ENCODE peak calls at places on chromosome 7, in ten cellular contexts. One of them, this sample, is unnamed.

GRCh38 chr7:108299251-108300014 is 156.8 kb downstream of the NRCAM start:
- DNase-seq in sigmoid colon: no peak
- DNase-seq in GM12878: no peak
- DNase-seq in small intestine: peak; percentile 75
- DNase-seq in mammary epithelial cell: peak; percentile 70
- DNase-seq in IMR-90: no peak
- DNase-seq in A549: no peak
- DNase-seq in OCI-LY7: no peak
- DNase-seq in kidney: no peak
- DNase-seq in astrocyte: peak; percentile 82
- DNase-seq in this sample: no peak

GRCh38 chr7:19749658-19750057 is 23.8 kb downstream of the TMEM196 start:
- DNase-seq in kidney: no peak
- DNase-seq in mammary epithelial cell: peak; percentile 51
- DNase-seq in OCI-LY7: no peak
- DNase-seq in IMR-90: no peak
- DNase-seq in A549: no peak
- DNase-seq in small intestine: no peak
- DNase-seq in GM12878: no peak
- DNase-seq in sigmoid colon: no peak
- DNase-seq in astrocyte: peak; percentile 61
- DNase-seq in this sample: no peak

GRCh38 chr7:44144968-44145418 is 3.9 kb upstream of the MYL7 start:
- DNase-seq in mammary epithelial cell: no peak
- DNase-seq in kidney: no peak
- DNase-seq in IMR-90: no peak
- DNase-seq in OCI-LY7: no peak
- DNase-seq in small intestine: no peak
- DNase-seq in sigmoid colon: peak; percentile 66
- DNase-seq in A549: no peak
- DNase-seq in astrocyte: no peak
- DNase-seq in GM12878: no peak
- DNase-seq in this sample: no peak

GRCh38 chr7:16801111-16801542 is 3.7 kb downstream of the AGR2 start:
- DNase-seq in small intestine: peak; percentile 91
- DNase-seq in mammary epithelial cell: peak; percentile 90
- DNase-seq in sigmoid colon: no peak
- DNase-seq in astrocyte: peak; percentile 74
- DNase-seq in OCI-LY7: peak; percentile 43
- DNase-seq in kidney: no peak
- DNase-seq in GM12878: no peak
- DNase-seq in A549: peak; percentile 84
- DNase-seq in IMR-90: peak; percentile 83
- DNase-seq in this sample: no peak

GRCh38 chr7:151416921-151417320 is 7.1 kb upstream of the WDR86 start:
- DNase-seq in mammary epithelial cell: no peak
- DNase-seq in sigmoid colon: peak; percentile 68
- DNase-seq in GM12878: no peak
- DNase-seq in OCI-LY7: no peak
- DNase-seq in A549: no peak
- DNase-seq in kidney: no peak
- DNase-seq in small intestine: no peak
- DNase-seq in astrocyte: no peak
- DNase-seq in IMR-90: no peak
- DNase-seq in this sample: no peak

GRCh38 chr7:22935269-22935668 is 78.7 kb downstream of the HYCC1 start:
- DNase-seq in GM12878: no peak
- DNase-seq in OCI-LY7: no peak
- DNase-seq in mammary epithelial cell: no peak
- DNase-seq in IMR-90: peak; percentile 21
- DNase-seq in kidney: no peak
- DNase-seq in small intestine: no peak
- DNase-seq in A549: no peak
- DNase-seq in sigmoid colon: no peak
- DNase-seq in astrocyte: peak; percentile 4
- DNase-seq in this sample: no peak

GRCh38 chr7:129644634-129645230 is 33.2 kb downstream of the NRF1 start:
- DNase-seq in OCI-LY7: peak; percentile 11
- DNase-seq in sigmoid colon: no peak
- DNase-seq in GM12878: no peak
- DNase-seq in astrocyte: peak; percentile 36
- DNase-seq in small intestine: peak; percentile 33
- DNase-seq in A549: no peak
- DNase-seq in mammary epithelial cell: peak; percentile 35
- DNase-seq in IMR-90: peak; percentile 68
- DNase-seq in kidney: no peak
- DNase-seq in this sample: no peak

GRCh38 chr7:38630720-38631673 is at the start of gene AMPH:
- DNase-seq in OCI-LY7: no peak
- DNase-seq in sigmoid colon: peak; percentile 81
- DNase-seq in small intestine: no peak
- DNase-seq in IMR-90: peak; percentile 40
- DNase-seq in astrocyte: peak; percentile 51
- DNase-seq in kidney: peak; percentile 87
- DNase-seq in A549: no peak
- DNase-seq in mammary epithelial cell: peak; percentile 17
- DNase-seq in GM12878: no peak
- DNase-seq in this sample: peak; percentile 48

GRCh38 chr7:29194594-29195417 is at the start of gene CHN2:
- DNase-seq in astrocyte: peak; percentile 10
- DNase-seq in IMR-90: no peak
- DNase-seq in OCI-LY7: no peak
- DNase-seq in sigmoid colon: peak; percentile 80
- DNase-seq in small intestine: peak; percentile 79
- DNase-seq in A549: peak; percentile 19
- DNase-seq in GM12878: no peak
- DNase-seq in kidney: peak; percentile 90
- DNase-seq in mammary epithelial cell: peak; percentile 37
- DNase-seq in this sample: peak; percentile 76

GRCh38 chr7:94439893-94440381 is 45.2 kb downstream of the COL1A2 start:
- DNase-seq in A549: no peak
- DNase-seq in OCI-LY7: no peak
- DNase-seq in astrocyte: no peak
- DNase-seq in GM12878: no peak
- DNase-seq in kidney: no peak
- DNase-seq in mammary epithelial cell: no peak
- DNase-seq in small intestine: no peak
- DNase-seq in sigmoid colon: no peak
- DNase-seq in IMR-90: peak; percentile 45
- DNase-seq in this sample: no peak

GRCh38 chr7:12303096-12303495 is 92.0 kb downstream of the TMEM106B start:
- DNase-seq in IMR-90: no peak
- DNase-seq in small intestine: peak; percentile 34
- DNase-seq in OCI-LY7: no peak
- DNase-seq in kidney: no peak
- DNase-seq in astrocyte: peak; percentile 13
- DNase-seq in mammary epithelial cell: peak; percentile 51
- DNase-seq in sigmoid colon: no peak
- DNase-seq in A549: no peak
- DNase-seq in GM12878: no peak
- DNase-seq in this sample: no peak

GRCh38 chr7:1459930-1460756 is 873 bp upstream of the MICALL2 start:
- DNase-seq in mammary epithelial cell: peak; percentile 43
- DNase-seq in sigmoid colon: peak; percentile 81
- DNase-seq in OCI-LY7: no peak
- DNase-seq in A549: no peak
- DNase-seq in astrocyte: no peak
- DNase-seq in IMR-90: no peak
- DNase-seq in GM12878: no peak
- DNase-seq in kidney: no peak
- DNase-seq in small intestine: peak; percentile 57
- DNase-seq in this sample: peak; percentile 65
- H3K4me1 ChIP-seq in mammary epithelial cell: peaks cover 57% of the 10 kb centered on the region
- H3K4me1 ChIP-seq in sigmoid colon: peaks cover 82% of the 10 kb centered on the region
- H3K4me1 ChIP-seq in OCI-LY7: peaks cover 19% of the 10 kb centered on the region
- H3K4me1 ChIP-seq in A549: peaks cover 61% of the 10 kb centered on the region
- H3K4me1 ChIP-seq in astrocyte: peaks cover 33% of the 10 kb centered on the region
- H3K4me1 ChIP-seq in IMR-90: peaks cover 29% of the 10 kb centered on the region
- H3K4me1 ChIP-seq in GM12878: peaks cover 17% of the 10 kb centered on the region
- H3K4me1 ChIP-seq in kidney: peaks cover 11% of the 10 kb centered on the region
- H3K4me1 ChIP-seq in small intestine: no peaks in the 10 kb centered on the region
- H3K4me1 ChIP-seq in this sample: peaks cover 67% of the 10 kb centered on the region

GRCh38 chr7:2760098-2760889 is 72.3 kb downstream of the AMZ1 start:
- DNase-seq in A549: peak; percentile 66
- DNase-seq in sigmoid colon: peak; percentile 79
- DNase-seq in small intestine: peak; percentile 97
- DNase-seq in mammary epithelial cell: no peak
- DNase-seq in IMR-90: peak; percentile 54
- DNase-seq in kidney: peak; percentile 80
- DNase-seq in astrocyte: no peak
- DNase-seq in GM12878: no peak
- DNase-seq in OCI-LY7: peak; percentile 15
- DNase-seq in this sample: peak; percentile 72
- H3K27ac ChIP-seq in A549: peak overlapping the region; percentile 92
- H3K27ac ChIP-seq in sigmoid colon: peak overlapping the region; percentile 85
- H3K27ac ChIP-seq in small intestine: peak overlapping the region; percentile 77
- H3K27ac ChIP-seq in mammary epithelial cell: no peak overlapping the region
- H3K27ac ChIP-seq in IMR-90: peak overlapping the region; percentile 13
- H3K27ac ChIP-seq in kidney: peak overlapping the region; percentile 18
- H3K27ac ChIP-seq in astrocyte: peak overlapping the region; percentile 32
- H3K27ac ChIP-seq in GM12878: no peak overlapping the region
- H3K27ac ChIP-seq in OCI-LY7: no peak overlapping the region
- H3K27ac ChIP-seq in this sample: peak overlapping the region; percentile 34

DNA sequence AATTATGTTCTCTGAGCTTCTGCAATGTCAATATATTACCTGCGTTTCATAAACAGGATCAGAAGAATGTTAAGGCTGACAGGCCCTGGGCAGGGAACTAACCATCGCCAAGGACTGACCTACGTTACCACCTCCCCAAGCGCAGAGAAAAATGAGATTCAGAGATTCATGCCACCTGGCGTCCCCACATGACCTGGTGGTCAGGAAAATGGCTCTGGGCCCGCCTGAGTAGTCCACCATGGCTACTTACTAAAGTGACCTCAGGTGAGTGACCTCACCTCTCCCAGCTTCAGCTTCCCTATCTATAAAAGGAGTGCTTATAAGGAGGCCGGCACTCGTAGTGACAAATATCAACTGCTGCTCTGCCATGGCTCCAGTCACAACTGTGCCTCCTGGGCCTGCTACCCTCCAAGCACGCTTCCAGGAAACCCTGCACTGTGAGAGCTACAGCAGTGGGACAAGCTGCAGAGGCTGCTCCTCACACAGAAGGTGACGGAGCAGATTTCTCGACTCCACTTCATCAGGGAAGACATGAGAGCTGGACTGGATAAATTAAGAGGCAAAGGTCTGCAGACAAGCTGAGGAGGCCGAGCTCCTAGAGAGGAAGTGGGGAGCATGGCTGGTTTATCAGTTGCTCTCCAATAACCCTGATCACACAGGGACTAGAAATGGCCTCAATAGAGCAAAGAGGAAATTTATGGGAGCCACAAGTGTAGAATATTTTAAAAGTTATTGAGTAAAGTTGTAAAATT is 103.0 kb downstream of the RNF216 start:
- DNase-seq in A549: no peak
- DNase-seq in mammary epithelial cell: no peak
- DNase-seq in kidney: no peak
- DNase-seq in GM12878: no peak
- DNase-seq in IMR-90: no peak
- DNase-seq in small intestine: no peak
- DNase-seq in OCI-LY7: no peak
- DNase-seq in sigmoid colon: no peak
- DNase-seq in astrocyte: no peak
- DNase-seq in this sample: no peak
- H3K4me1 ChIP-seq in A549: peaks cover 20% of the 10 kb centered on the region
- H3K4me1 ChIP-seq in mammary epithelial cell: peaks cover 11% of the 10 kb centered on the region
- H3K4me1 ChIP-seq in kidney: peaks cover 17% of the 10 kb centered on the region
- H3K4me1 ChIP-seq in GM12878: peaks cover 54% of the 10 kb centered on the region
- H3K4me1 ChIP-seq in IMR-90: peaks cover 19% of the 10 kb centered on the region
- H3K4me1 ChIP-seq in small intestine: no peaks in the 10 kb centered on the region
- H3K4me1 ChIP-seq in OCI-LY7: no peaks in the 10 kb centered on the region
- H3K4me1 ChIP-seq in sigmoid colon: peaks cover 70% of the 10 kb centered on the region
- H3K4me1 ChIP-seq in astrocyte: peaks cover 16% of the 10 kb centered on the region
- H3K4me1 ChIP-seq in this sample: peaks cover 57% of the 10 kb centered on the region

GRCh38 chr7:2646336-2646679 is 14.5 kb downstream of the TTYH3 start:
- DNase-seq in mammary epithelial cell: no peak
- DNase-seq in GM12878: no peak
- DNase-seq in IMR-90: no peak
- DNase-seq in OCI-LY7: peak; percentile 48
- DNase-seq in A549: no peak
- DNase-seq in small intestine: no peak
- DNase-seq in kidney: no peak
- DNase-seq in sigmoid colon: no peak
- DNase-seq in astrocyte: no peak
- DNase-seq in this sample: no peak
- H3K27ac ChIP-seq in mammary epithelial cell: no peak overlapping the region
- H3K27ac ChIP-seq in GM12878: no peak overlapping the region
- H3K27ac ChIP-seq in IMR-90: no peak overlapping the region
- H3K27ac ChIP-seq in OCI-LY7: peak overlapping the region; percentile 90
- H3K27ac ChIP-seq in A549: no peak overlapping the region
- H3K27ac ChIP-seq in small intestine: no peak overlapping the region
- H3K27ac ChIP-seq in kidney: no peak overlapping the region
- H3K27ac ChIP-seq in sigmoid colon: no peak overlapping the region
- H3K27ac ChIP-seq in astrocyte: no peak overlapping the region
- H3K27ac ChIP-seq in this sample: no peak overlapping the region

GRCh38 chr7:155453296-155454182 is 4.4 kb upstream of the EN2 start:
- DNase-seq in IMR-90: no peak
- DNase-seq in mammary epithelial cell: no peak
- DNase-seq in sigmoid colon: no peak
- DNase-seq in OCI-LY7: no peak
- DNase-seq in A549: no peak
- DNase-seq in small intestine: no peak
- DNase-seq in kidney: peak; percentile 50
- DNase-seq in GM12878: no peak
- DNase-seq in astrocyte: no peak
- DNase-seq in this sample: no peak
- H3K4me1 ChIP-seq in IMR-90: no peaks in the 10 kb centered on the region
- H3K4me1 ChIP-seq in mammary epithelial cell: peaks cover 9% of the 10 kb centered on the region
- H3K4me1 ChIP-seq in sigmoid colon: peaks cover 50% of the 10 kb centered on the region
- H3K4me1 ChIP-seq in OCI-LY7: no peaks in the 10 kb centered on the region
- H3K4me1 ChIP-seq in A549: peaks cover 21% of the 10 kb centered on the region
- H3K4me1 ChIP-seq in small intestine: peaks cover 6% of the 10 kb centered on the region
- H3K4me1 ChIP-seq in kidney: no peaks in the 10 kb centered on the region
- H3K4me1 ChIP-seq in GM12878: no peaks in the 10 kb centered on the region
- H3K4me1 ChIP-seq in astrocyte: peaks cover 3% of the 10 kb centered on the region
- H3K4me1 ChIP-seq in this sample: peaks cover 29% of the 10 kb centered on the region

DNA sequence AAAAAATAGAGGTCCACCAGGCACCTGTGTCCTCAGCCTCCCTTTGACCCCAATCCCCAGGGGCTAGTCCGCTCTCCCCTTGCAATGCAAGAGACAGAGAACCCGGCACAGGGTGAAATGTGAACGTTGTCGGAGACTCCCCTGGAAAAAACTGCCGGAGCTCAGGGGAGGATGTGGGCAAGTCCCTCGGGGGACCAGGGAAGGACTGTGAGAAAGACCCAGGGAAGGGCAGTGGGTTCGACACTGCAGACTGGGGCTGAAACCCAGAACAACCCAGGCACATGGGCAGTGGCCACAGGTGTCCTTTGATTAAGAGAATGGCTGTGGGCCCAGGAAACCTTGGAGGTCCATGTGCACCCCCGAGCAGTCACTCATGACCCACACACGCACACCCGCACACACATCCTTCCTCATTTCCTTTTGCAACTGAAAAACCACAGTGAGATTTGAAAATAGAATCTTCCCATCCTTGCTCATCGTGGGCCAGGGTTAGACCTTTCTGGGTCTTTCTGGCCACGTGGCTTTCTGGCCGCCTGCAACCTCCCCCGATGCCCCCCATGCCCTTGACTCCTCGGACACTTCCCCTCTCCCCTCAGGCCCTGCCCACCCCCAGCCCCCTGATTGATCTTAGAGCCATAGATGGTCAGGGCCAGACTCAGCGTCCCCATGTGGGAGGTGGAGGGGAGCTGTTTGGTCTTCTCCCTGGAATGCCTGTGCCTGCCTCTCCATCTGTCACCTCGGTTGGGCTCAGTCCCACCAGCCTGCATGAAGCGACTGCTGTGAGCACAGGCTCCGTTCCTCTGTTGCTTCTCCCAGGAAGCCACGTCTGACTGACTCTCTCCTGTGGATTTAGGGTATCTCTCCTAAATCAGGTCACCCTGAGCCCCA is 7.9 kb downstream of the LAT2 start:
- DNase-seq in IMR-90: peak; percentile 28
- DNase-seq in astrocyte: no peak
- DNase-seq in sigmoid colon: no peak
- DNase-seq in A549: no peak
- DNase-seq in mammary epithelial cell: no peak
- DNase-seq in kidney: no peak
- DNase-seq in OCI-LY7: peak; percentile 68
- DNase-seq in small intestine: no peak
- DNase-seq in GM12878: peak; percentile 81
- DNase-seq in this sample: no peak
- H3K27ac ChIP-seq in IMR-90: no peak overlapping the region
- H3K27ac ChIP-seq in astrocyte: no peak overlapping the region
- H3K27ac ChIP-seq in sigmoid colon: no peak overlapping the region
- H3K27ac ChIP-seq in A549: no peak overlapping the region
- H3K27ac ChIP-seq in mammary epithelial cell: no peak overlapping the region
- H3K27ac ChIP-seq in kidney: no peak overlapping the region
- H3K27ac ChIP-seq in OCI-LY7: peak overlapping the region; percentile 66
- H3K27ac ChIP-seq in small intestine: no peak overlapping the region
- H3K27ac ChIP-seq in GM12878: peak overlapping the region; percentile 95
- H3K27ac ChIP-seq in this sample: peak overlapping the region; percentile 24